ENCODE peak calls at places on chromosome 7, in four cellular contexts. One of them, this sample, is unnamed.

GRCh38 chr7:72538856-72539255 is 126.7 kb upstream of the CALN1 start:
- DNase-seq in fibroblast of lung: no peak
- DNase-seq in fibroblast of villous mesenchyme: no peak
- DNase-seq in foreskin fibroblast: no peak
- DNase-seq in this sample: no peak

GRCh38 chr7:69208848-69209247 is 389.4 kb upstream of the AUTS2 start:
- DNase-seq in fibroblast of lung: no peak
- DNase-seq in fibroblast of villous mesenchyme: no peak
- DNase-seq in foreskin fibroblast: no peak
- DNase-seq in this sample: no peak

GRCh38 chr7:18179058-18179457 is 151.4 kb upstream of the PRPS1L1 start:
- DNase-seq in fibroblast of lung: no peak
- DNase-seq in fibroblast of villous mesenchyme: no peak
- DNase-seq in foreskin fibroblast: no peak
- DNase-seq in this sample: no peak

GRCh38 chr7:94059747-94060146 is 55.6 kb upstream of the BET1 start:
- DNase-seq in fibroblast of lung: peak
- DNase-seq in fibroblast of villous mesenchyme: peak
- DNase-seq in foreskin fibroblast: peak
- DNase-seq in this sample: no peak

GRCh38 chr7:18861514-18861913 is 255.9 kb downstream of the TWIST1 start:
- DNase-seq in fibroblast of lung: peak
- DNase-seq in fibroblast of villous mesenchyme: peak
- DNase-seq in foreskin fibroblast: peak
- DNase-seq in this sample: no peak

GRCh38 chr7:30450123-30450982 is 28.2 kb downstream of the NOD1 start:
- DNase-seq in fibroblast of lung: no peak
- DNase-seq in fibroblast of villous mesenchyme: no peak
- DNase-seq in foreskin fibroblast: no peak
- DNase-seq in this sample: no peak

GRCh38 chr7:1087952-1088920 is at the start of gene GPER1:
- DNase-seq in fibroblast of lung: peak
- DNase-seq in fibroblast of villous mesenchyme: peak
- DNase-seq in foreskin fibroblast: peak
- DNase-seq in this sample: peak

GRCh38 chr7:98679741-98680140 is 62.7 kb downstream of the NPTX2 start:
- DNase-seq in fibroblast of lung: no peak
- DNase-seq in fibroblast of villous mesenchyme: no peak
- DNase-seq in foreskin fibroblast: no peak
- DNase-seq in this sample: no peak

GRCh38 chr7:46321556-46322205 is 400.6 kb upstream of the IGFBP3 start:
- DNase-seq in fibroblast of lung: peak
- DNase-seq in fibroblast of villous mesenchyme: peak
- DNase-seq in foreskin fibroblast: peak
- DNase-seq in this sample: no peak

GRCh38 chr7:69599211-69599878 is 1.1 kb downstream of the AUTS2 start:
- DNase-seq in fibroblast of lung: peak
- DNase-seq in fibroblast of villous mesenchyme: no peak
- DNase-seq in foreskin fibroblast: peak
- DNase-seq in this sample: no peak

GRCh38 chr7:101562531-101563197 is 66.4 kb downstream of the MYL10 start:
- DNase-seq in fibroblast of lung: no peak
- DNase-seq in fibroblast of villous mesenchyme: no peak
- DNase-seq in foreskin fibroblast: no peak
- DNase-seq in this sample: no peak
- TF ChIP-seq CTCF in fibroblast of lung: no peak
- TF ChIP-seq CTCF in fibroblast of villous mesenchyme: no peak
- TF ChIP-seq CTCF in foreskin fibroblast: no peak
- TF ChIP-seq CTCF in this sample: no peak

DNA sequence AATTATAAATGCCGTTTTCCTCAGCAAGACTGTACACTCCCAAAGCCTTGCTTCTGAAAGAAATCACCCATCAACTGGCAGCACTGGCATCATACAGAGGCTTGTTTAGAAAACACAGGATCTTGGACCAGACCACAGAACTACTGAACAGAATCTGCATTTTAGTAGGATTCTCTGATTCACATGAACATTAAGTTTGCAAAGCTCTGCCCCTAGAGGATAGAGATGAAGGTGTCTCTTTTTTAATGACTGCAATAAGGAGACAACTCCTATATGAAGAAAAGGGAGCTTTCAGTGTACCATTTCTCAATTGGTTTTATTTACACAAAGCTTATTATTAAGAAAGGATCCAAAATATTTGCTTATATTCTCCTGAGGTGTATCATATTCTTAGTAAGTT is 172.7 kb downstream of the AGMO start:
- DNase-seq in fibroblast of lung: no peak
- DNase-seq in fibroblast of villous mesenchyme: no peak
- DNase-seq in foreskin fibroblast: no peak
- DNase-seq in this sample: no peak
- TF ChIP-seq CTCF in fibroblast of lung: no peak
- TF ChIP-seq CTCF in fibroblast of villous mesenchyme: peak
- TF ChIP-seq CTCF in foreskin fibroblast: peak
- TF ChIP-seq CTCF in this sample: no peak

DNA sequence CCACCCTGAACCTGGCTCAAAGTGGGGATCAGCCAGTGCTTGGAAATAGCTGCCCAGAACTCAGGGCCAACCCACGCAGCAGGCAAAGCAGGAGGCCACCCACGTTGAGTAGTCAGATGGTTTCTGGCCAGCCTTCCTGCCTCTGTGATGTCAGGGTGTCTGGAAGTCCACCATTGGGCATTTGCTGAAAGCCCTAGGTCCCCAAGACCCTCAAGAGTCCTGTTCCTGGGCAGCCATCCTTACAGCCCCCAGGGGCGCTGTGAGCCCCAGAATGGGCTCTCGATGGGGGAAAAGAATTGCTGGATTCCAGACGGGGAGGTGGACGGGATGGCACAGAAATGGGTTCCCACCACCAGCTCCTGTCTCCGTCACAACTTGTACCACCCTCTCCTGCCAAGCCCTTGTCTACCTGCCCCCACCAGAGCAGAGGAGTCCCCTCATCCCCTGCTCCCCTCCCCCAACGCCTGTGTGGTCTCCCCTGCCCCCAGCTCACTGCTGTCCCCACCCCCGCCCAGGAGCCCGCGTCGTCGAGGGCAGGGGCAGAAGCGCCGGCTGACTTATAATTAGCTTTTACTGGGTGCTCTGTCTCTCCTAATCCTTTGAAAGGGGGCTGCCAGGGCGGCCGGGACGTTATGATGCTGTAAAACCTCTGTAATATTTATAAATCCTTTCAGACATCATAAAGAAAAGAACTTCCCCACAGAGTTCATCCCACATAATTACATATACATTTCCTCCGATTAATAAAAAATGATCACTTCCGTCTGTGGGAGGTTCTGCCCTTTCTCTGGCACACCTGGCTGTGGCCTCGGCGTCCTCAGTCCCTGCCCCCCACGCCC is 3.8 kb downstream of the MYL10 start:
- DNase-seq in fibroblast of lung: no peak
- DNase-seq in fibroblast of villous mesenchyme: peak
- DNase-seq in foreskin fibroblast: peak
- DNase-seq in this sample: no peak
- TF ChIP-seq CTCF in fibroblast of lung: no peak
- TF ChIP-seq CTCF in fibroblast of villous mesenchyme: no peak
- TF ChIP-seq CTCF in foreskin fibroblast: peak
- TF ChIP-seq CTCF in this sample: no peak

GRCh38 chr7:156642306-156643045 is 1.9 kb downstream of the RNF32 start:
- DNase-seq in fibroblast of lung: no peak
- DNase-seq in fibroblast of villous mesenchyme: no peak
- DNase-seq in foreskin fibroblast: no peak
- DNase-seq in this sample: no peak
- TF ChIP-seq CTCF in fibroblast of lung: no peak
- TF ChIP-seq CTCF in fibroblast of villous mesenchyme: no peak
- TF ChIP-seq CTCF in foreskin fibroblast: no peak
- TF ChIP-seq CTCF in this sample: no peak

DNA sequence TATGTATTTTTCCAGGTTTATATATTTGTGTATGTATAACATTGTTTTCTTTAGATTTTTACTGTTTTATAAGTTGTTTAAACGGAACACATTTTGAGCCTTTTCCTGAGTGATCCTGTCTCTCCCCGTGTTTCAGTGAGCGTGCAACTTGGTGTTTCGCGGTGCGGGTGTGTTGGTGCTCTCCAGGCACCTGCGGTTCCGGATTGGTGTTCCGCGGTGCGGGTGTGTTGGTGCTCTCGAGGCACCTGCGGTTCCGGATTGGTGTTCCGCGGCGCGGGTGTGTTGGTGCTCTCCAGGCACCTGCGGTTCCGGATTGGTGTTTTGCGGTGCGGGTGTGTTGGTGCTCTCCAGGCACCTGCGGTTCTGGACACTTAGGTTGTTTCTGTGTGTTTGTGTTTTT is 20.6 kb downstream of the DYNC2I1 start:
- DNase-seq in fibroblast of lung: no peak
- DNase-seq in fibroblast of villous mesenchyme: no peak
- DNase-seq in foreskin fibroblast: no peak
- DNase-seq in this sample: no peak
- TF ChIP-seq CTCF in fibroblast of lung: no peak
- TF ChIP-seq CTCF in fibroblast of villous mesenchyme: no peak
- TF ChIP-seq CTCF in foreskin fibroblast: no peak
- TF ChIP-seq CTCF in this sample: no peak

GRCh38 chr7:4361774-4362173 is 320.3 kb upstream of the FOXK1 start:
- DNase-seq in fibroblast of lung: no peak
- DNase-seq in fibroblast of villous mesenchyme: no peak
- DNase-seq in foreskin fibroblast: no peak
- DNase-seq in this sample: no peak
- TF ChIP-seq CTCF in fibroblast of lung: no peak
- TF ChIP-seq CTCF in fibroblast of villous mesenchyme: no peak
- TF ChIP-seq CTCF in foreskin fibroblast: no peak
- TF ChIP-seq CTCF in this sample: no peak

GRCh38 chr7:42090056-42090455 is 147.0 kb downstream of the GLI3 start:
- DNase-seq in fibroblast of lung: no peak
- DNase-seq in fibroblast of villous mesenchyme: no peak
- DNase-seq in foreskin fibroblast: no peak
- DNase-seq in this sample: no peak

GRCh38 chr7:42090806-42091205 is 146.2 kb downstream of the GLI3 start:
- DNase-seq in fibroblast of lung: no peak
- DNase-seq in fibroblast of villous mesenchyme: no peak
- DNase-seq in foreskin fibroblast: no peak
- DNase-seq in this sample: no peak

GRCh38 chr7:42093361-42093905 is 143.6 kb downstream of the GLI3 start:
- DNase-seq in fibroblast of lung: no peak
- DNase-seq in fibroblast of villous mesenchyme: no peak
- DNase-seq in foreskin fibroblast: no peak
- DNase-seq in this sample: no peak

GRCh38 chr7:42087616-42088015 is 149.4 kb downstream of the GLI3 start:
- DNase-seq in fibroblast of lung: no peak
- DNase-seq in fibroblast of villous mesenchyme: no peak
- DNase-seq in foreskin fibroblast: no peak
- DNase-seq in this sample: no peak

DNA sequence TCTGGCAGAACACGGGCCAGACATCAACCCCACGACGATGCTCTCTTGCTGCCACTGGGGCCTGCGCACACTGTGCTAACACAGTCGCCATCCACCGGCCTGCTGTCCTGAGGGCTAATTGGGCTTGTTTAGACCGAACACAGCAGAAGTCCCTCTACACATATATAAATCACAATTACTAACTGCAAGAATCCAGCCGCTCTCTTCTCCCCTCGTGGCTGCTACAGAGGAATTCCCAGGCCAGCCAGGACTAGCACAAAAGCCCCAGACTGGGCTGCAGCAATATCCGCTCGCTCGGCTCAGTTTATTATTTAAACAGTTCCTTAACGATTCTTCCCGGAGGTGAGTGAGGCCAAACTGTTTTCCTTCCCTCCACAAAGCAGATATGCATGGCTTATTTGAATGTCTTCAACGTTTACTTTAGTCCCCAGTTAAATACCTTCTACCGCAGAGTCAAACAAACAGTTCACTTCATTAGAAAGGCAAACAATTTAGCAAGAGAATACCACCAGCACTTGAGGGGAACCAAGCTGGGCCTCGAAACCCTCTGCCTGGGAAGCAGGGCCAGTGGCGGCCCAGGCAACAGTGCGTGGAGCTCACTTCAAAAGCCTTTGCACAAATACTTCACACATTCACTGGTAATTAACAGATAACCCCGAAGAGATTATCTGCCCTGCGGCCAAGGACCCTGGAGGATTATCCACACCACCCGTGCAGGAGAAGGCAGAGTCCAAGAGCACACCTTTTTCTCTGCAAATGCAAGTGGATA is 145.4 kb downstream of the GLI3 start:
- DNase-seq in fibroblast of lung: peak
- DNase-seq in fibroblast of villous mesenchyme: peak
- DNase-seq in foreskin fibroblast: no peak
- DNase-seq in this sample: no peak
- TF ChIP-seq CTCF in fibroblast of lung: no peak
- TF ChIP-seq CTCF in fibroblast of villous mesenchyme: no peak
- TF ChIP-seq CTCF in foreskin fibroblast: no peak
- TF ChIP-seq CTCF in this sample: no peak

DNA sequence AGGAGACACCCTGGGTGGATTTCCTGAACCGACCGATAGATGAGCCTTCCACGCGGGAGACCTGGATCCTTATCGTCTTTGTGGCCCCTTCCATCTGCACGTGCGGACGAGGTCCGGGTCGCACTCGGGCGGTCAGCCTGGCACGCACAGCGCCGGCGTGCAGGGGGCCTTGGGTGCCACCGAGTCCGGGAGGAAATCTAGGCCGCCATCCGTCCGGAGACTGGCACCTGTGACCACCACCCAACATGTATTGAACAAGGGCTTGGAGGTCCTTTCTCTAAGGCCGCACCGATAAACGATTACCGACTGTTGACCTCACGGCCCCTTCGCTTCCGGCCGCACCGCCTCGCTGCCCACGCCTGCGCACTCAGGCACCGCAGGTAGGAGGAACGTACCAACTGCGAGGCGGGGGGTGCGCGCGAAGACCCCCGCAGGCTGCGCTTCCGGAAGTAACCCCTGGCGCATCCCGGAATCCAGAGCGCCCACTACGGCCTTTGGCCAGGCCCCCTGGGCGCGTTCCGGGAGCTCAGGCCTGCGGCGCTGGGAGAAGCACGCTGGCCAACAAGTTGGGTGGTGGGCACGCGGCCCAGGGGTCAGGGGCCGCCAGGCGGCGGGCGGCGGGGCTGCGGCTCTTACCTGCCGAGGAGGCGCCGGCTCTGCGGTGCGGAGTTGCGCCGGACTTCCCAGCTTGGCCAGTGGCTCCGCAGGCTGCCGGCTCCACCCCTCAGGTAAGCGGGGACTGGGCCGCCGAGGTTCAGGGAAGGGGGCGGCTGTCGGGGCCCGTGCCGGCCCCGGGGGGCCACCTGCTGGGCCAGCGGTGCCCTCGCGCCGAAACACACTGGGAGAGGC is at the start of the genes ACTR3C and LRRC61:
- DNase-seq in fibroblast of lung: no peak
- DNase-seq in fibroblast of villous mesenchyme: no peak
- DNase-seq in foreskin fibroblast: no peak
- DNase-seq in this sample: peak
- TF ChIP-seq CTCF in fibroblast of lung: no peak
- TF ChIP-seq CTCF in fibroblast of villous mesenchyme: no peak
- TF ChIP-seq CTCF in foreskin fibroblast: no peak
- TF ChIP-seq CTCF in this sample: no peak

This sample was measured in colonic mucosa.